ENCODE peak calls at places on chromosomes 13 and 19, in six cellular contexts. One of them, this sample, is unnamed.

GRCh38 chr19:4969772-4970531 is 1.0 kb downstream of the KDM4B start:
- DNase-seq in A549: no peak
- DNase-seq in tibial artery: no peak
- DNase-seq in GM10248: peak
- DNase-seq in stomach: no peak
- DNase-seq in MM.1S: peak
- DNase-seq in this sample: no peak

GRCh38 chr13:23979361-23980159 is 82.3 kb upstream of the C1QTNF9B start:
- DNase-seq in stomach: peak
- DNase-seq in A549: peak
- DNase-seq in GM10248: peak
- DNase-seq in tibial artery: peak
- DNase-seq in MM.1S: peak
- DNase-seq in this sample: peak

GRCh38 chr19:40658031-40658430 is 32.4 kb downstream of the NUMBL start:
- DNase-seq in GM10248: no peak
- DNase-seq in A549: no peak
- DNase-seq in stomach: no peak
- DNase-seq in MM.1S: no peak
- DNase-seq in tibial artery: no peak
- DNase-seq in this sample: no peak

GRCh38 chr13:31050486-31051400 is 111.0 kb downstream of the HSPH1 start:
- DNase-seq in GM10248: no peak
- DNase-seq in tibial artery: peak
- DNase-seq in A549: no peak
- DNase-seq in MM.1S: no peak
- DNase-seq in stomach: no peak
- DNase-seq in this sample: no peak

GRCh38 chr19:2720777-2721569 is at the start of gene DIRAS1:
- DNase-seq in stomach: no peak
- DNase-seq in GM10248: no peak
- DNase-seq in tibial artery: no peak
- DNase-seq in A549: no peak
- DNase-seq in MM.1S: no peak
- DNase-seq in this sample: no peak

GRCh38 chr13:80389073-80390038 is 48.4 kb upstream of the SPRY2 start:
- DNase-seq in A549: no peak
- DNase-seq in stomach: no peak
- DNase-seq in MM.1S: no peak
- DNase-seq in GM10248: no peak
- DNase-seq in tibial artery: no peak
- DNase-seq in this sample: no peak

GRCh38 chr13:44434441-44435141 is 61.0 kb downstream of the SERP2 start:
- DNase-seq in stomach: no peak
- DNase-seq in A549: no peak
- DNase-seq in MM.1S: no peak
- DNase-seq in tibial artery: no peak
- DNase-seq in GM10248: no peak
- DNase-seq in this sample: no peak

GRCh38 chr19:31015778-31016177 is 333.5 kb downstream of the TSHZ3 start:
- DNase-seq in tibial artery: no peak
- DNase-seq in GM10248: no peak
- DNase-seq in stomach: no peak
- DNase-seq in MM.1S: no peak
- DNase-seq in A549: no peak
- DNase-seq in this sample: no peak

GRCh38 chr13:32391101-32391620 is 36.8 kb downstream of the N4BP2L1 start:
- DNase-seq in MM.1S: no peak
- DNase-seq in A549: peak
- DNase-seq in GM10248: no peak
- DNase-seq in stomach: no peak
- DNase-seq in tibial artery: no peak
- DNase-seq in this sample: no peak

GRCh38 chr13:60329221-60329983 is 67.6 kb upstream of the TDRD3 start:
- DNase-seq in MM.1S: peak
- DNase-seq in tibial artery: no peak
- DNase-seq in stomach: peak
- DNase-seq in A549: peak
- DNase-seq in GM10248: peak
- DNase-seq in this sample: no peak

GRCh38 chr19:530133-531008 is 1.2 kb upstream of the CDC34 start:
- DNase-seq in stomach: no peak
- DNase-seq in A549: no peak
- DNase-seq in MM.1S: no peak
- DNase-seq in tibial artery: no peak
- DNase-seq in GM10248: no peak
- DNase-seq in this sample: no peak

GRCh38 chr19:2059422-2060201 is 8.6 kb upstream of the MKNK2 start:
- DNase-seq in tibial artery: peak
- DNase-seq in stomach: peak
- DNase-seq in MM.1S: no peak
- DNase-seq in A549: peak
- DNase-seq in GM10248: no peak
- DNase-seq in this sample: no peak

GRCh38 chr13:37701972-37702371 is 103.4 kb upstream of the POSTN start:
- DNase-seq in MM.1S: no peak
- DNase-seq in stomach: no peak
- DNase-seq in GM10248: no peak
- DNase-seq in A549: peak
- DNase-seq in tibial artery: peak
- DNase-seq in this sample: no peak

GRCh38 chr13:78022164-78022877 is 103.7 kb upstream of the EDNRB start:
- DNase-seq in MM.1S: peak
- DNase-seq in GM10248: peak
- DNase-seq in tibial artery: no peak
- DNase-seq in stomach: peak
- DNase-seq in A549: no peak
- DNase-seq in this sample: no peak

GRCh38 chr13:94706854-94707399 is 5.4 kb downstream of the SOX21 start:
- DNase-seq in A549: no peak
- DNase-seq in GM10248: no peak
- DNase-seq in MM.1S: no peak
- DNase-seq in stomach: no peak
- DNase-seq in tibial artery: no peak
- DNase-seq in this sample: no peak

GRCh38 chr19:37977992-37978391 is 71.0 kb downstream of the SIPA1L3 start:
- DNase-seq in tibial artery: peak
- DNase-seq in GM10248: no peak
- DNase-seq in A549: no peak
- DNase-seq in stomach: no peak
- DNase-seq in MM.1S: no peak
- DNase-seq in this sample: no peak

GRCh38 chr13:111845621-111846351 is 221.2 kb upstream of the SOX1 start:
- DNase-seq in stomach: no peak
- DNase-seq in tibial artery: peak
- DNase-seq in A549: no peak
- DNase-seq in MM.1S: no peak
- DNase-seq in GM10248: no peak
- DNase-seq in this sample: no peak

DNA sequence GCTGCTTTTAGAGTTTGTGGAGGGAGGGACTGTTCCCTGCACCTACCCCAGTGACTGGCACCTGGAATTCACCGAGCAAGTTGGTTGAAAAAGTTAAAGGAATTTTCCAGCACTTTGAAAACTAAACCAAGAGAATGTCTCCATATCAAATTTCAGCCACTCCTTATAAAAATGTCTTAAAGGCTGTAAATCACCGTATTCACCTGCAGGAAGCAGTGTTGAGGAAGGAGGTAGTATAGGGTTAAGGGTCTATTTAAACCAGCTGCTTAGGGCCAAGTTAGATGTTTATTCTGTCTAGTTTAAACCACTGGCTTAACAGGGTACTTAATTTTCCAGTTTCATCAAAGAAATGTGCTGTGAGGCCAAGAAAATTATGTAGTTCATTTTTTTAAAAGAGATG is 3.8 kb upstream of the RAB20 start:
- DNase-seq in stomach: no peak
- DNase-seq in MM.1S: no peak
- DNase-seq in tibial artery: no peak
- DNase-seq in A549: no peak
- DNase-seq in GM10248: no peak
- DNase-seq in this sample: no peak
- TF ChIP-seq CTCF in stomach: no peak
- TF ChIP-seq CTCF in MM.1S: peak
- TF ChIP-seq CTCF in tibial artery: no peak
- TF ChIP-seq CTCF in A549: no peak
- TF ChIP-seq CTCF in GM10248: no peak
- TF ChIP-seq CTCF in this sample: no peak

GRCh38 chr19:50206191-50206590 is 2.8 kb downstream of the MYH14 start:
- DNase-seq in tibial artery: no peak
- DNase-seq in MM.1S: no peak
- DNase-seq in stomach: no peak
- DNase-seq in GM10248: no peak
- DNase-seq in A549: no peak
- DNase-seq in this sample: no peak

GRCh38 chr19:50204811-50205675 is 1.6 kb downstream of the MYH14 start:
- DNase-seq in A549: no peak
- DNase-seq in MM.1S: no peak
- DNase-seq in GM10248: no peak
- DNase-seq in stomach: peak
- DNase-seq in tibial artery: no peak
- DNase-seq in this sample: peak

GRCh38 chr19:50207730-50208129 is 4.3 kb downstream of the MYH14 start:
- DNase-seq in stomach: no peak
- DNase-seq in tibial artery: no peak
- DNase-seq in MM.1S: no peak
- DNase-seq in GM10248: no peak
- DNase-seq in A549: no peak
- DNase-seq in this sample: no peak

GRCh38 chr19:50204081-50204428 is 633 bp downstream of the MYH14 start:
- DNase-seq in MM.1S: no peak
- DNase-seq in A549: no peak
- DNase-seq in GM10248: no peak
- DNase-seq in tibial artery: no peak
- DNase-seq in stomach: no peak
- DNase-seq in this sample: no peak

DNA sequence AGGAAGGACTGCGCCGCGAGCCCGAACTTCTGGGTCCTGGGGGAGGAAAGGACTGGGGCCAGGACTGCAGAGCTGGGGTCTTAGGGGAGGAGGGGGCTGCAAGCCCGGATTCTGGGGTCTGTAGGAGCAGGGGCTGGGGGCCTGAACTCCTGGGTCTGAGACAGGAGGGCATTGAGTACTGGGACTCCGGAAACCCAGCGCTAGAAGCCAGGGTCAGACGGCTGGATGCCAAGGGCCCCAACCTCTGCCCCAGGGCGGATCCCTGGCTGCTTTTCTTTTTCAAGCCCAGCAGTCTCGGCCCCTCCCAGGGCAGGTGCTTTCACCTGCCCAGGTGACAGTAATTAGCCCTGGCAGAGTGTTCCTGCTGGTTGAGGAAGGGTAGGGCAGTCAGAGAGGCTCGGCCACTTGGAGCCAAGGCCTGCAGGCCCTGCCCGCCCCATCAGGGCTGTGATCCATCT is 2.3 kb downstream of the MYH14 start:
- DNase-seq in GM10248: no peak
- DNase-seq in MM.1S: no peak
- DNase-seq in stomach: peak
- DNase-seq in A549: no peak
- DNase-seq in tibial artery: no peak
- DNase-seq in this sample: no peak
- TF ChIP-seq CTCF in GM10248: no peak
- TF ChIP-seq CTCF in MM.1S: no peak
- TF ChIP-seq CTCF in stomach: no peak
- TF ChIP-seq CTCF in A549: no peak
- TF ChIP-seq CTCF in tibial artery: no peak
- TF ChIP-seq CTCF in this sample: no peak

DNA sequence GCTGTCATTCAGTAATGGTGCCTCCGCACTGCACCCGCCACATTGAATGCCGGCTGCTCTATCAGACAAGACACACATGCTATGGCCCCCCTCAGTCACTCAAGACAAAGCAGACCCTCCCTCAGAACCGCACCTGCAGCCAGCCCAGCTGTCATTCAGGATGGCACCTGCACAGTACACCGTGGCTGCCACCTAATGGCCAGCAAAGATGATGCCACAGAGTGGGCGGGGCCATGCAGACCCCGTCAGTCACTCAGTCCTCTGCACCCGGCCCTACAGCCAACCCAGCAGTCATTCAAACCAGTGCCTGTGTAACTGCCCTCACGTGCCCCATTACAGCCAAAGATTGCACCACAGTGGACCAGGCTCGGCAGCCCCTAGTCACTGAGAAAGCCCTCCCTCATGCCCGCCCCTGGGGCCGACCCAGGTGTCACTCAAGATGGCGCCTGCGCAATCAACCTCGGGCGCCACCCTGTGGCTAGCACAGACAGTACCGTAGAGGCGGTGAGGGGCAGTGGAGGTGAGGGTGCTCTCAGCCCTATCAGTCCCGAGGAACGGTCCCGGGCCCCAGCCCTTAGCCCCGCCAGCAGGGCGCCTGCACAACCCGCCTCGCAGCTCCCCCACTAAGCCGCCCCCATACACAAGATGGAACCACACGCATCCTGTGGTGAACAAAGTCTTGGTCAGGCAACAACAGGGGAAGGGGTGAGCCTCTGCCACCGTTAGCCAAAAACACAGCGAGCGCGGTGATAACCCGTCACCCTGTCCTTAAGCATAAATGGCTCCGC is 2.4 kb downstream of the PEG3 start:
- DNase-seq in A549: no peak
- DNase-seq in stomach: no peak
- DNase-seq in tibial artery: peak
- DNase-seq in MM.1S: no peak
- DNase-seq in GM10248: no peak
- DNase-seq in this sample: no peak
- TF ChIP-seq CTCF in A549: no peak
- TF ChIP-seq CTCF in stomach: no peak
- TF ChIP-seq CTCF in tibial artery: peak
- TF ChIP-seq CTCF in MM.1S: no peak
- TF ChIP-seq CTCF in GM10248: no peak
- TF ChIP-seq CTCF in this sample: no peak

GRCh38 chr13:64527561-64527960 is 2702.6 kb downstream of the PCDH9 start:
- DNase-seq in tibial artery: no peak
- DNase-seq in MM.1S: no peak
- DNase-seq in stomach: no peak
- DNase-seq in A549: no peak
- DNase-seq in GM10248: no peak
- DNase-seq in this sample: no peak

GRCh38 chr13:64525687-64526086 is 2704.4 kb downstream of the PCDH9 start:
- DNase-seq in A549: no peak
- DNase-seq in MM.1S: no peak
- DNase-seq in stomach: no peak
- DNase-seq in tibial artery: no peak
- DNase-seq in GM10248: no peak
- DNase-seq in this sample: no peak

GRCh38 chr13:64534302-64534701 is 2695.8 kb downstream of the PCDH9 start:
- DNase-seq in tibial artery: no peak
- DNase-seq in GM10248: no peak
- DNase-seq in stomach: no peak
- DNase-seq in MM.1S: no peak
- DNase-seq in A549: no peak
- DNase-seq in this sample: no peak

GRCh38 chr13:64531400-64531799 is 2698.7 kb downstream of the PCDH9 start:
- DNase-seq in stomach: no peak
- DNase-seq in tibial artery: no peak
- DNase-seq in MM.1S: no peak
- DNase-seq in A549: no peak
- DNase-seq in GM10248: no peak
- DNase-seq in this sample: no peak

GRCh38 chr13:64529874-64530485 is 2700.2 kb downstream of the PCDH9 start:
- DNase-seq in tibial artery: no peak
- DNase-seq in stomach: no peak
- DNase-seq in A549: peak
- DNase-seq in MM.1S: no peak
- DNase-seq in GM10248: peak
- DNase-seq in this sample: no peak
- TF ChIP-seq CTCF in tibial artery: peak
- TF ChIP-seq CTCF in stomach: no peak
- TF ChIP-seq CTCF in A549: peak
- TF ChIP-seq CTCF in MM.1S: peak
- TF ChIP-seq CTCF in GM10248: peak
- TF ChIP-seq CTCF in this sample: peak